ENCODE peak calls at places on chromosomes 4 and X, in ten cellular contexts. One of them, this sample, is unnamed.

GRCh38 chr4:80301884-80302283 is 33.6 kb upstream of the CFAP299 start:
- DNase-seq in ovary: no peak
- DNase-seq in cardiac fibroblast: no peak
- DNase-seq in transverse colon: no peak
- DNase-seq in PC-3: no peak
- DNase-seq in fibroblast of lung: no peak
- DNase-seq in testis: no peak
- DNase-seq in lower leg skin: no peak
- DNase-seq in IMR-90: no peak
- DNase-seq in neural progenitor cell: no peak
- DNase-seq in this sample: no peak

GRCh38 chrX:8731579-8732395 is at the start of gene ANOS1:
- DNase-seq in cardiac fibroblast: no peak
- DNase-seq in IMR-90: no peak
- DNase-seq in ovary: no peak
- DNase-seq in transverse colon: no peak
- DNase-seq in neural progenitor cell: peak; percentile 88
- DNase-seq in lower leg skin: no peak
- DNase-seq in PC-3: peak; percentile 56
- DNase-seq in testis: peak; percentile 83
- DNase-seq in fibroblast of lung: peak; percentile 67
- DNase-seq in this sample: no peak

GRCh38 chr4:43339435-43339834 is 446.9 kb downstream of the GRXCR1 start:
- DNase-seq in testis: no peak
- DNase-seq in cardiac fibroblast: peak; percentile 87
- DNase-seq in ovary: no peak
- DNase-seq in neural progenitor cell: no peak
- DNase-seq in fibroblast of lung: peak; percentile 92
- DNase-seq in IMR-90: peak; percentile 83
- DNase-seq in transverse colon: no peak
- DNase-seq in PC-3: peak; percentile 86
- DNase-seq in lower leg skin: no peak
- DNase-seq in this sample: no peak

GRCh38 chr4:67700874-67701850 is at the start of gene UBA6:
- DNase-seq in fibroblast of lung: peak; percentile 96
- DNase-seq in cardiac fibroblast: peak; percentile 98
- DNase-seq in IMR-90: peak; percentile 96
- DNase-seq in testis: peak; percentile 98
- DNase-seq in ovary: peak; percentile 94
- DNase-seq in lower leg skin: peak; percentile 99
- DNase-seq in neural progenitor cell: peak; percentile 98
- DNase-seq in transverse colon: peak; percentile 98
- DNase-seq in PC-3: peak; percentile 99
- DNase-seq in this sample: peak; percentile 97

GRCh38 chr4:153852501-153852900 is 63.6 kb upstream of the SFRP2 start:
- DNase-seq in neural progenitor cell: no peak
- DNase-seq in ovary: no peak
- DNase-seq in IMR-90: no peak
- DNase-seq in testis: no peak
- DNase-seq in lower leg skin: no peak
- DNase-seq in PC-3: no peak
- DNase-seq in cardiac fibroblast: no peak
- DNase-seq in transverse colon: no peak
- DNase-seq in fibroblast of lung: no peak
- DNase-seq in this sample: no peak

GRCh38 chrX:39476596-39476995 is 621.2 kb downstream of the BCOR start:
- DNase-seq in IMR-90: no peak
- DNase-seq in testis: no peak
- DNase-seq in fibroblast of lung: no peak
- DNase-seq in neural progenitor cell: peak; percentile 56
- DNase-seq in PC-3: no peak
- DNase-seq in cardiac fibroblast: no peak
- DNase-seq in transverse colon: no peak
- DNase-seq in ovary: no peak
- DNase-seq in lower leg skin: no peak
- DNase-seq in this sample: no peak

GRCh38 chr4:78653655-78654054 is 102.1 kb downstream of the ANXA3 start:
- DNase-seq in PC-3: no peak
- DNase-seq in testis: no peak
- DNase-seq in lower leg skin: no peak
- DNase-seq in cardiac fibroblast: no peak
- DNase-seq in IMR-90: peak; percentile 25
- DNase-seq in neural progenitor cell: no peak
- DNase-seq in ovary: no peak
- DNase-seq in fibroblast of lung: peak; percentile 27
- DNase-seq in transverse colon: no peak
- DNase-seq in this sample: no peak

GRCh38 chr4:155966171-155966570 is 12.5 kb upstream of the CTSO start:
- DNase-seq in fibroblast of lung: no peak
- DNase-seq in transverse colon: no peak
- DNase-seq in IMR-90: no peak
- DNase-seq in lower leg skin: no peak
- DNase-seq in neural progenitor cell: no peak
- DNase-seq in PC-3: no peak
- DNase-seq in ovary: no peak
- DNase-seq in testis: no peak
- DNase-seq in cardiac fibroblast: no peak
- DNase-seq in this sample: no peak

GRCh38 chr4:124035364-124036036 is 638.9 kb downstream of the SPRY1 start:
- DNase-seq in fibroblast of lung: no peak
- DNase-seq in IMR-90: no peak
- DNase-seq in lower leg skin: no peak
- DNase-seq in transverse colon: no peak
- DNase-seq in PC-3: no peak
- DNase-seq in ovary: no peak
- DNase-seq in neural progenitor cell: no peak
- DNase-seq in cardiac fibroblast: no peak
- DNase-seq in testis: no peak
- DNase-seq in this sample: no peak

DNA sequence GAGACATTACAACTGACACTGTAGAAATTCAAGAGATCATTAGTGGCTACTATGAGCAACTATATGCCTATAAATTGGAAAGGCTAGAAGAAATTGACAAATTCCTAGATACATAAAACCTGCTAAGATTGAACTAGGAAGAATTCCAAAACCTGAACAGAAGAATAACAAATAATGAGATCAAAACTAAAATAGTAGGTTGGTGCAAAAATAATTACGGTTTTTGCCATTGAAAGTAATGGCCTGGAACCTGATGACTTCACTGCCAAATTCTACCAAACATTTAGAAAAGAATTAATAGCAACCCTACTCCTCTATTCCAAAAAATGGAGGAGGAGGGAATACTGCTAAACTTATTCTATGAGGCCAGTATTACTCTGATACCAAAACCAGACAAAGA is 824.9 kb downstream of the KLHL13 start:
- DNase-seq in ovary: no peak
- DNase-seq in cardiac fibroblast: no peak
- DNase-seq in testis: no peak
- DNase-seq in transverse colon: no peak
- DNase-seq in lower leg skin: no peak
- DNase-seq in IMR-90: no peak
- DNase-seq in neural progenitor cell: no peak
- DNase-seq in PC-3: no peak
- DNase-seq in fibroblast of lung: no peak
- DNase-seq in this sample: no peak
- H3K4me3 ChIP-seq in ovary: no peak overlapping the region
- H3K4me3 ChIP-seq in cardiac fibroblast: no peak overlapping the region
- H3K4me3 ChIP-seq in testis: no peak overlapping the region
- H3K4me3 ChIP-seq in transverse colon: no peak overlapping the region
- H3K4me3 ChIP-seq in lower leg skin: no peak overlapping the region
- H3K4me3 ChIP-seq in IMR-90: no peak overlapping the region
- H3K4me3 ChIP-seq in neural progenitor cell: no peak overlapping the region
- H3K4me3 ChIP-seq in PC-3: no peak overlapping the region
- H3K4me3 ChIP-seq in fibroblast of lung: no peak overlapping the region
- H3K4me3 ChIP-seq in this sample: no peak overlapping the region

GRCh38 chr4:36242629-36243354 is 1.5 kb downstream of the ARAP2 start:
- DNase-seq in neural progenitor cell: no peak
- DNase-seq in fibroblast of lung: peak; percentile 45
- DNase-seq in transverse colon: no peak
- DNase-seq in PC-3: peak; percentile 33
- DNase-seq in testis: peak; percentile 48
- DNase-seq in ovary: no peak
- DNase-seq in lower leg skin: no peak
- DNase-seq in cardiac fibroblast: no peak
- DNase-seq in IMR-90: no peak
- DNase-seq in this sample: no peak

GRCh38 chr4:36241771-36242170 is 2.5 kb downstream of the ARAP2 start:
- DNase-seq in cardiac fibroblast: no peak
- DNase-seq in transverse colon: no peak
- DNase-seq in lower leg skin: no peak
- DNase-seq in IMR-90: no peak
- DNase-seq in PC-3: no peak
- DNase-seq in neural progenitor cell: no peak
- DNase-seq in fibroblast of lung: no peak
- DNase-seq in testis: no peak
- DNase-seq in ovary: no peak
- DNase-seq in this sample: no peak

GRCh38 chr4:36237366-36238353 is 6.7 kb downstream of the ARAP2 start:
- DNase-seq in lower leg skin: no peak
- DNase-seq in IMR-90: no peak
- DNase-seq in transverse colon: no peak
- DNase-seq in testis: no peak
- DNase-seq in fibroblast of lung: no peak
- DNase-seq in ovary: no peak
- DNase-seq in cardiac fibroblast: no peak
- DNase-seq in PC-3: no peak
- DNase-seq in neural progenitor cell: no peak
- DNase-seq in this sample: no peak

GRCh38 chr4:36244257-36245084 is at the start of gene ARAP2:
- DNase-seq in neural progenitor cell: peak; percentile 80
- DNase-seq in IMR-90: peak; percentile 4
- DNase-seq in lower leg skin: peak; percentile 88
- DNase-seq in cardiac fibroblast: peak; percentile 10
- DNase-seq in testis: peak; percentile 85
- DNase-seq in transverse colon: peak; percentile 67
- DNase-seq in fibroblast of lung: peak; percentile 68
- DNase-seq in PC-3: peak; percentile 87
- DNase-seq in ovary: peak; percentile 15
- DNase-seq in this sample: no peak

DNA sequence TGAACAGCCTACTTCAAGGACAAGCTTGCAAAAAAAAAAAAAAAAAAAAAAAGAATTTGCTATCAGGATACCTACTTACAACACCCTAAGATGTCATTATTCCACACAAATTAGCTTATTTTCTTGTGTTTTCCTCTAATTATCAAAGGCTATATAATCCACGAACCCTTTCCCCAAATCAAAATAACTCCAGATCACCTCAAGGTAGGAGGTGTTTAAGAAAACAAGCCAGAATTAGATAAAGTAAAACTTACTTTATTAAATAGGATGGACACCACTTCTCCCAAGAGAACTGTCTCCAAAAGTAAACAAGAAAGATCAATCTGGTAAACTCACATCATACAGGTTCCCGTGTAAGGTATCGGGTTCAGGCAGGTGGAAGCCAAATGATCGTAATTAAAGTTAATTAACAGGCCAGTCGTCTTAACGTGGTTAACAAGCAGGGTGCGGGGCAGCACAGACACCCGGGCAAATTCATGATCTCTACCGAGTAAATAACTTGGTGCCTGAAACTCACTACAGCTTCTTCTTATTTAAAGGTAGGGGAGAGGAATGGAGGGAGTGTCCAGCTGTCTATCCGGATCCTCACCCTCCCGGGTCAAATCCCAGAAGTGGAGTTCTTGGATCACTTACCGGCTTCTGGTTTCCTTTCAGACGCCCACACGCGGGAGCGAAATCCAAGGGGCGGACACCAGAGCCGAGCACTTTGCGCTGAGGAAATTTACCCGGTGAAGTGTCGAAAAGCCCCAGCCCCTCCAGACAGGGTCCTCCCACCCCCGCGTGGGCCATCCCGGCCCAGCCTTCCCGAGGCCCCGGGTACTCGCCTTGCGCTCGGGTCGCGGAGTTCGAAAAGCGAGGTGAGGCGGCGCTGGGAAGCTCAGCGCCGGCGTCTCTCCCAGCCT is 708 bp downstream of the ARAP2 start:
- DNase-seq in lower leg skin: peak; percentile 87
- DNase-seq in fibroblast of lung: peak; percentile 64
- DNase-seq in ovary: no peak
- DNase-seq in testis: peak; percentile 58
- DNase-seq in neural progenitor cell: no peak
- DNase-seq in cardiac fibroblast: peak; percentile 15
- DNase-seq in PC-3: peak; percentile 47
- DNase-seq in IMR-90: peak; percentile 1
- DNase-seq in transverse colon: peak; percentile 55
- DNase-seq in this sample: peak; percentile 73
- H3K4me3 ChIP-seq in lower leg skin: peak overlapping the region; percentile 31
- H3K4me3 ChIP-seq in fibroblast of lung: no peak overlapping the region
- H3K4me3 ChIP-seq in ovary: peak overlapping the region; percentile 41
- H3K4me3 ChIP-seq in testis: peak overlapping the region; percentile 66
- H3K4me3 ChIP-seq in neural progenitor cell: peak overlapping the region; percentile 79
- H3K4me3 ChIP-seq in cardiac fibroblast: peak overlapping the region; percentile 56
- H3K4me3 ChIP-seq in PC-3: peak overlapping the region; percentile 80
- H3K4me3 ChIP-seq in IMR-90: peak overlapping the region; percentile 31
- H3K4me3 ChIP-seq in transverse colon: peak overlapping the region; percentile 90
- H3K4me3 ChIP-seq in this sample: peak overlapping the region; percentile 87

GRCh38 chr4:143363332-143363731 is 26.7 kb downstream of the GAB1 start:
- DNase-seq in transverse colon: no peak
- DNase-seq in fibroblast of lung: no peak
- DNase-seq in ovary: no peak
- DNase-seq in lower leg skin: no peak
- DNase-seq in neural progenitor cell: no peak
- DNase-seq in cardiac fibroblast: no peak
- DNase-seq in testis: no peak
- DNase-seq in IMR-90: no peak
- DNase-seq in PC-3: no peak
- DNase-seq in this sample: no peak
- H3K4me3 ChIP-seq in transverse colon: no peak overlapping the region
- H3K4me3 ChIP-seq in fibroblast of lung: no peak overlapping the region
- H3K4me3 ChIP-seq in ovary: no peak overlapping the region
- H3K4me3 ChIP-seq in lower leg skin: no peak overlapping the region
- H3K4me3 ChIP-seq in neural progenitor cell: no peak overlapping the region
- H3K4me3 ChIP-seq in cardiac fibroblast: no peak overlapping the region
- H3K4me3 ChIP-seq in testis: no peak overlapping the region
- H3K4me3 ChIP-seq in IMR-90: no peak overlapping the region
- H3K4me3 ChIP-seq in PC-3: no peak overlapping the region
- H3K4me3 ChIP-seq in this sample: no peak overlapping the region

DNA sequence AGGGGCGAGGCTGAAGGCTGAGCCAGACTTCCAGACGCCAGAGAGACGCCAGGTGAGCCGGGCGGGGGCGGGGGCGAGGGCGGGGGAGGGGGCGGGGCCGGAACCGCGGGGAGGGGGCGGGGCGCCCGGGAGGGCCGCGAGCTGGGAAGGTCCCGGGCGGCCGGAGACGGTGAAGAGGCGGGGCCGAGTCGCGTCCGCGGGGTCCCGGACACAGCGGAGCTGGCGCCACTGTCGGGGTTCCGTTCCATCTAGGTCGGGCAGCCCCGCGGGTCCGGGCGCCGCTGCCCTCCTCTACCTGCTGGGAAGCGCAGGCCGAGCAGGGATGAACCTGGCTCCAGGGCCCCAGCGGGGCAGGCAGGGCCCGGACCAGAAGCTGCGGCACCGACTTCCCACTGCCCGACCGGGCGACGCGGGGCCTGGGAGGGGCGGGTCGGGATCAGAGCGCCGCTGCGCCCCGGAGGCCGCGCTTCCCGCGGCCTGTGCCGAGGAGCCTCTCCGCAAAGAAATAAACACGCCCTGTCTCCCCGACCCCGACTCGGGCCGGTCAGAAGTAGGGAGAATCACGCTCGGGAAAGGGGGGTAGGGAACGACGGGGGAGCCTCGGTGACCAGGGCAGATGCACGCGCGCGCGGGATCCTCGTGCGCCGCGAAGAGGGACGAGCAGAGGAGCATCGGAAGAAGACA is 10.6 kb downstream of the HMX1 start:
- DNase-seq in ovary: no peak
- DNase-seq in cardiac fibroblast: no peak
- DNase-seq in fibroblast of lung: no peak
- DNase-seq in IMR-90: no peak
- DNase-seq in neural progenitor cell: peak; percentile 61
- DNase-seq in testis: no peak
- DNase-seq in lower leg skin: no peak
- DNase-seq in transverse colon: no peak
- DNase-seq in PC-3: no peak
- DNase-seq in this sample: no peak
- H3K4me3 ChIP-seq in ovary: no peak overlapping the region
- H3K4me3 ChIP-seq in cardiac fibroblast: no peak overlapping the region
- H3K4me3 ChIP-seq in fibroblast of lung: no peak overlapping the region
- H3K4me3 ChIP-seq in IMR-90: no peak overlapping the region
- H3K4me3 ChIP-seq in neural progenitor cell: peak overlapping the region; percentile 33
- H3K4me3 ChIP-seq in testis: peak overlapping the region; percentile 26
- H3K4me3 ChIP-seq in lower leg skin: no peak overlapping the region
- H3K4me3 ChIP-seq in transverse colon: peak overlapping the region; percentile 20
- H3K4me3 ChIP-seq in PC-3: no peak overlapping the region
- H3K4me3 ChIP-seq in this sample: peak overlapping the region; percentile 36

This sample was measured in suprapubic skin.